ENCODE peak calls at places on chromosomes 12 and 14, in seven cellular contexts. U is activated naive CD8-positive, alpha-beta T cell treated with anti-CD3 and anti-CD28 coated beads, Interleukin-2, amount 50 U/mL, for 16 hours; A is PC-3; M is posterior cingulate gyrus; P is kidney glomerular epithelial cell; K is stimulated activated CD4-positive, alpha-beta T cell treated with anti-CD3 and anti-CD28 coated beads, Interleukin-4, amount 100 ng/mL, for 48 hours; Q is nucleus accumbens. V is an unnamed sample.

GRCh38 chr14:43361766-43362165 is 1145.3 kb downstream of the FSCB start:
- DNase-seq in K (no peak), Q (no peak), A (no peak), M (no peak), U (no peak), P (no peak), V (no peak)

GRCh38 chr14:100696017-100696416 is 30.7 kb upstream of the DLK1 start:
- DNase-seq in K (no peak), U (no peak), Q (no peak), M (no peak), P (no peak), A (no peak), V (no peak)

GRCh38 chr12:109054520-109054919 is 2.1 kb downstream of the USP30 start:
- DNase-seq in P (no peak), K (no peak), Q (no peak), M (no peak), A (no peak), U (no peak), V (no peak)

GRCh38 chr12:71780207-71780822 is 25.7 kb downstream of the RAB21 start:
- DNase-seq in U (no peak), K (peak; percentile 18), Q (no peak), P (peak; percentile 36), M (peak; percentile 52), A (peak; percentile 63), V (peak; percentile 41)

GRCh38 chr14:45686771-45687170 is 433.8 kb upstream of the MIS18BP1 start:
- DNase-seq in M (no peak), Q (no peak), U (no peak), A (no peak), P (no peak), K (no peak), V (no peak)

GRCh38 chr14:101024686-101025085 is 121.2 kb upstream of the RTL1 start:
- DNase-seq in P (no peak), U (no peak), A (no peak), M (no peak), Q (no peak), K (no peak), V (no peak)

GRCh38 chr14:53896773-53897172 is 59.9 kb downstream of the BMP4 start:
- DNase-seq in M (no peak), Q (no peak), K (no peak), U (no peak), P (no peak), A (no peak), V (no peak)

GRCh38 chr12:2341871-2342270 is 289.1 kb downstream of the CACNA1C start:
- DNase-seq in A (peak; percentile 38), K (no peak), U (no peak), P (peak; percentile 14), M (no peak), Q (no peak), V (peak; percentile 44)

GRCh38 chr14:65079788-65080187 is 22.5 kb downstream of the MAX start:
- DNase-seq in U (no peak), K (no peak), P (no peak), Q (no peak), M (no peak), A (no peak), V (no peak)